ENCODE peak calls at places on chromosomes 3 and 15, in ten cellular contexts. W is NB4; X is choroid plexus epithelial cell; G is BJ; Y is PC-9; M is fibroblast of mammary gland; C is PC-3; T is cardiac muscle cell; R is CD8-positive, alpha-beta memory T cell; O is lower lobe of right lung. N is an unnamed sample.

GRCh38 chr3:65174713-65175112 is 486.9 kb upstream of the ADAMTS9 start:
- DNase-seq in C (no peak), G (no peak), T (no peak), W (no peak), X (no peak), M (no peak), Y (no peak), R (no peak), O (no peak), N (no peak)

GRCh38 chr15:46848704-46849103 is 868.6 kb upstream of the SEMA6D start:
- DNase-seq in M (peak), R (no peak), G (no peak), O (no peak), T (no peak), X (no peak), C (peak), Y (no peak), W (no peak), N (peak)

GRCh38 chr3:14792691-14793121 is 26.1 kb upstream of the FGD5 start:
- DNase-seq in C (no peak), Y (no peak), M (no peak), R (no peak), W (no peak), X (no peak), O (no peak), G (no peak), T (no peak), N (no peak)

GRCh38 chr3:128473180-128473519 is 6.5 kb upstream of the DNAJB8 start:
- DNase-seq in M (no peak), G (no peak), T (no peak), X (no peak), W (no peak), O (no peak), C (no peak), R (no peak), Y (no peak), N (no peak)

GRCh38 chr15:25775317-25775912 is 87.7 kb downstream of the ATP10A start:
- DNase-seq in O (no peak), Y (no peak), X (peak), C (peak), W (peak), R (no peak), G (peak), M (peak), T (no peak), N (peak)

GRCh38 chr3:30934208-30934550 is 39.7 kb upstream of the GADL1 start:
- DNase-seq in G (peak), R (no peak), W (peak), O (no peak), C (peak), M (peak), T (peak), Y (no peak), X (peak), N (peak)

GRCh38 chr3:12444582-12445468 is 39.5 kb upstream of the TSEN2 start:
- DNase-seq in W (no peak), M (no peak), R (no peak), X (peak), T (peak), C (peak), Y (peak), O (no peak), G (no peak), N (peak)

GRCh38 chr3:98556164-98557130 is 24.7 kb downstream of the GPR15 start:
- DNase-seq in Y (no peak), X (no peak), W (no peak), T (no peak), G (no peak), C (no peak), M (no peak), O (no peak), R (peak), N (no peak)

GRCh38 chr15:32957219-32957618 is 237.3 kb downstream of the FMN1 start:
- DNase-seq in G (no peak), C (peak), Y (no peak), O (no peak), R (no peak), T (no peak), W (no peak), M (no peak), X (no peak), N (no peak)

GRCh38 chr15:87631775-87632174 is 624.8 kb downstream of the NTRK3 start:
- DNase-seq in W (no peak), X (no peak), T (no peak), O (no peak), C (no peak), M (no peak), G (no peak), R (no peak), Y (no peak), N (no peak)

GRCh38 chr3:28050895-28051294 is 190.5 kb upstream of the CMC1 start:
- DNase-seq in Y (no peak), T (no peak), O (no peak), C (peak), M (peak), X (peak), W (peak), R (no peak), G (no peak), N (no peak)

GRCh38 chr15:50235794-50236193 is 29.7 kb downstream of the HDC start:
- DNase-seq in Y (no peak), W (no peak), O (no peak), G (no peak), T (no peak), R (no peak), X (peak), M (peak), C (no peak), N (no peak)

GRCh38 chr3:126261037-126261436 is 80.7 kb upstream of the ALDH1L1 start:
- DNase-seq in T (no peak), R (no peak), Y (no peak), O (no peak), M (peak), W (peak), G (no peak), C (no peak), X (peak), N (peak)

GRCh38 chr3:149541091-149541491 is 66.6 kb downstream of the TM4SF4 start:
- DNase-seq in R (no peak), T (no peak), W (no peak), X (peak), Y (no peak), C (no peak), M (no peak), O (no peak), G (no peak), N (peak)

GRCh38 chr15:22930782-22931484 is 49.2 kb downstream of the CYFIP1 start:
- DNase-seq in X (no peak), C (peak), Y (no peak), W (no peak), G (no peak), O (no peak), T (no peak), M (peak), R (no peak), N (no peak)

GRCh38 chr3:156160653-156161052 is 40.3 kb downstream of the KCNAB1 start:
- DNase-seq in G (no peak), C (no peak), R (no peak), O (no peak), X (no peak), M (no peak), Y (no peak), W (no peak), T (no peak), N (peak)

GRCh38 chr3:57163751-57164150 is 1.4 kb downstream of the IL17RD start:
- DNase-seq in C (no peak), G (no peak), X (no peak), W (peak), Y (no peak), M (peak), T (no peak), O (no peak), R (no peak), N (no peak)

GRCh38 chr3:67790043-67790442 is 135.6 kb upstream of the SUCLG2 start:
- DNase-seq in C (peak), G (no peak), W (peak), T (peak), X (peak), Y (peak), M (peak), O (no peak), R (peak), N (peak)

GRCh38 chr3:197186887-197187588 is 111.4 kb downstream of the DLG1 start:
- DNase-seq in W (peak), X (peak), G (peak), M (peak), C (peak), O (no peak), T (peak), R (no peak), Y (peak), N (peak)

GRCh38 chr15:48005921-48006541 is 114.8 kb upstream of the SLC24A5 start:
- DNase-seq in T (no peak), O (peak), M (peak), C (no peak), G (no peak), W (no peak), Y (no peak), R (no peak), X (peak), N (no peak)

GRCh38 chr3:108251256-108251655 is 29.0 kb upstream of the IFT57 start:
- DNase-seq in C (no peak), G (no peak), R (no peak), W (no peak), O (no peak), T (no peak), Y (no peak), M (no peak), X (no peak), N (no peak)

GRCh38 chr3:44825264-44825925 is 36.3 kb upstream of the TMEM42 start:
- DNase-seq in X (peak), G (peak), Y (no peak), T (no peak), C (peak), O (no peak), W (peak), R (no peak), M (peak), N (peak)

GRCh38 chr3:138434276-138434874 is at the start of gene ESYT3:
- DNase-seq in M (peak), O (peak), T (peak), C (peak), G (no peak), Y (peak), W (peak), X (peak), R (peak), N (peak)

GRCh38 chr15:33746203-33746602 is 222.1 kb upstream of the CHRM5 start:
- DNase-seq in M (no peak), Y (no peak), G (no peak), R (no peak), W (no peak), C (no peak), O (no peak), T (no peak), X (no peak), N (no peak)

GRCh38 chr3:132033471-132033870 is 1.3 kb downstream of the CPNE4 start:
- DNase-seq in T (no peak), X (no peak), O (no peak), Y (no peak), W (no peak), G (no peak), M (no peak), C (no peak), R (no peak), N (no peak)
- H3K4me3 ChIP-seq in T (no peak), X (no peak), O (no peak), Y (no peak), W (no peak), G (no peak), M (no peak), C (no peak), R (no peak), N (peak)

DNA sequence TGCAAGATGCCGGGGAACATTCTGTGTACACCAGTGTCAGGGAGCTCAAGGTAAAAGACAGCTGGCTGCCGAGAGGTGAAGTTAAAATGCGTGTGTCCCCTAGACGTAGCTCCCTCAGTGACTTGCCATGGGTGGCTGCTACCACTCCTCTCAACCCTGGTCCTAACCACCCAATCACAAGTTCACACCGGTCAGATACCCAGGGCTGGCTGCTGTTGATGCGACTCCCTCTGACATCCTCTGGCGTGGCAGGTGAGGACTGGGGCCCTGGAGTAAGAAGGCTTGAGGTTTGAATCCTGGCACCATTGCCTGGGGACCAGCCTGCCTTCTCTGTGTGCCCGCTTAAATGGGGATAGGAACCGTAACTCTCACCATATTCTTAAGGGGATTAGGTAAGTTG is 203.5 kb downstream of the UACA start:
- DNase-seq in M (no peak), W (no peak), T (no peak), C (no peak), Y (no peak), R (no peak), G (no peak), O (no peak), X (no peak), N (no peak)
- H3K4me3 ChIP-seq in M (no peak), W (no peak), T (no peak), C (no peak), Y (no peak), R (peak), G (no peak), O (no peak), X (no peak), N (no peak)

GRCh38 chr15:79310612-79310984 is 314 bp upstream of the TMED3 start:
- DNase-seq in R (no peak), O (no peak), W (no peak), C (peak), X (peak), G (no peak), M (peak), T (no peak), Y (no peak), N (peak)
- H3K4me3 ChIP-seq in R (peak), O (peak), W (peak), C (peak), X (peak), G (peak), M (peak), T (peak), Y (peak), N (peak)

DNA sequence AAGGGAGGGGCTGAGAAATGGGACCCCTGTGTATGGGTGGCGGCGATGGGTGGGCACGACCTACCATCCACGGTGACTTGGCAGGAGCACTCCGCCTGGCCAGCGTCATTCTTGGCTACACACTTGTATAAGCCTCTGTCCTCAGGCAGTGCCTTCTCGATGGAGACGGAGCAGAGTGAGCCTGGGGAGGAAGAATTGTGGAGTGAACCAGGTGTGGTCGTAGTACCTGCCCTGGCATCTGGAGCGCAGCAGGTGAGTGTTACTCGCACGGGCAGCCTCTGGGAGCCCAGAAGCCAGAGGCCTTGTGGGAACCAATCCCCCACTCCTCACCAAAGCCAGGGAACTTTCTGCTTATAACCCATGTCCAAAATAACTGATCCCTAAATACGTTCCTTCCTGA is 107.8 kb upstream of the HACD2 start:
- DNase-seq in Y (no peak), R (no peak), X (no peak), M (no peak), C (no peak), W (no peak), G (no peak), O (no peak), T (no peak), N (no peak)
- H3K4me3 ChIP-seq in Y (no peak), R (no peak), X (no peak), M (no peak), C (no peak), W (no peak), G (no peak), O (no peak), T (no peak), N (no peak)

DNA sequence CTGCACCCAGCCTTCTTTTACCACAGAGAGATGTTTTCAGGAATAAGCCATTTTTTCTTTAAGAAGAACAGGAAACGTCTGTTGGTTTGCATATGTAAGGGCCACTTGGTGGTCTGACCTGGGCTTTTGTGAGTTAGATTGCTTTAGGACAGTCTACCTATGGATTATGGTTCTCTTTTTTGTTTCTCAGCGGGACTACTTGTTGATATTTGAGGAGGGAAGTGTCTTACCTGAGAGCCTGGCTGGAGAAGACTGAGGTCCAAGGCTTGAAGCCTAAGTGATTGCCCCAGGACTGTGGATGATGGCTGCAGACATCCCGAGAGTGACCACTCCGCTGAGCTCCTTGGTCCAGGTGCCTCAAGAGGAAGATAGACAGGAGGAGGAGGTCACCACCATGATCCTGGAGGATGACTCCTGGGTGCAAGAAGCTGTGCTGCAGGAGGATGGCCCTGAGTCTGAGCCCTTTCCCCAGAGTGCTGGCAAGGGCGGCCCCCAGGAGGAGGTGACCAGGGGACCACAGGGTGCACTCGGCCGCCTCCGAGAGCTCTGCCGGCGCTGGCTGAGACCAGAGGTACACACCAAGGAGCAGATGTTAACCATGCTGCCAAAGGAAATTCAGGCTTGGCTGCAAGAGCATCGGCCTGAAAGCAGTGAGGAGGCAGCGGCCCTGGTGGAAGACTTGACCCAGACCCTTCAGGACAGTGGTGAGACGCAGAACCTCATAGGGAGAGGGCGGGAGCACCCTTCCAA is 3.0 kb downstream of the ZSCAN2 start:
- DNase-seq in G (no peak), W (no peak), T (no peak), O (no peak), R (no peak), Y (no peak), M (no peak), C (no peak), X (no peak), N (no peak)
- H3K4me3 ChIP-seq in G (no peak), W (no peak), T (no peak), O (no peak), R (no peak), Y (no peak), M (no peak), C (no peak), X (no peak), N (no peak)

DNA sequence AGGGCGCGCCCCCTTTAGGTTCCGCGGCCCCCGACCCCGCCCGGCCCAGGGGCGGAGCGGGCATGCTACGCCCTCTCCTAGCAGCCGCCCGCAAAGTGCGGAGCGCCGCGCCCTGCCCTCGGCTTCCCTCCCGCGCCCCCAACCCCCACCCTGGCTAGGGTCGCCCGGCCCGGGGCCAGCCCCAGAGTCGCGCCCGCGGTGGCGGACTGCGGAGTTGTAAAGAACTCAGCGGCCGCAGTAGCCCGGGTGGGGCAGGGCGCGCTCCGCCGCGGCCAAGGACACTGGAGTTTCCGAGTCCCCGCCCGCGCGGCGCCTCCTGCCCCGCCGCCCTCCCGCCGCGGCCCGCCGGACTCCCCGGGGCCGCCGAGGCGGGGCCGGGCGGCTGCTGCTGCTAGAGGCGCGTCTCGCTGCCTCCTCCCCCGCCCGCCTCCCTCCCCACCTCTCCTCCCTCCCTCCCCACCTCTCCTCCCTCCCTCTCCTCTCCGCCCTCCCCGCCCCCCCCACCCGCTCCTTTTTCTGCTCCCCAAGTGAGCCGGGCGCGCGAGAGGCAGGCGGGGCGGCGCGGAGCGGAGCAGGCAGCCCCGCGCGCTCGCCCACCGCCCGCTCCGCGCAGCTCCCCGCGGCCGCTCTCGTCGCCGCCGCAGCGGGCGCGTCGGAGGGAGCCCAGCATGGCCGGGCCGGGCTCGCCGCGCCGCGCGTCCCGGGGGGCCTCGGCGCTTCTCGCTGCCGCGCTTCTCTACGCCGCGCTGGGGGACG is at the start of gene CACNA2D3:
- DNase-seq in C (no peak), O (peak), R (no peak), Y (no peak), G (no peak), W (no peak), T (peak), M (no peak), X (peak), N (no peak)
- H3K4me3 ChIP-seq in C (no peak), O (peak), R (no peak), Y (no peak), G (peak), W (no peak), T (peak), M (no peak), X (peak), N (no peak)